ENCODE peak calls at places on chromosomes 13 and 19, in eight cellular contexts. A is HCT116; G is BE2C; P is CD4-positive, CD25-positive, alpha-beta regulatory T cell; K is prostate gland; M is PC-9; B is adrenal gland; J is tibial nerve. H is an unnamed sample. For H3K4me1, the result is how much of the 10 kb centered on the place peaks cover.

GRCh38 chr19:597406-598315 is 8.0 kb downstream of the HCN2 start:
- DNase-seq in G (no peak), B (no peak), J (no peak), M (no peak), K (no peak), P (no peak), A (peak), H (no peak)

GRCh38 chr13:114264886-114265611 is 16.4 kb upstream of the UPF3A start:
- DNase-seq in J (no peak), B (no peak), A (no peak), M (no peak), G (no peak), K (no peak), P (no peak), H (no peak)

GRCh38 chr13:64758520-64758919 is 2471.6 kb downstream of the PCDH9 start:
- DNase-seq in P (no peak), J (no peak), B (no peak), K (no peak), A (no peak), G (no peak), M (no peak), H (no peak)

GRCh38 chr19:41206926-41207750 is 11.9 kb upstream of the AXL start:
- DNase-seq in J (peak), G (no peak), B (no peak), K (no peak), A (no peak), P (no peak), M (no peak), H (peak)

GRCh38 chr13:26523007-26523406 is 34.5 kb upstream of the WASF3 start:
- DNase-seq in A (no peak), B (no peak), G (no peak), K (no peak), J (no peak), P (no peak), M (no peak), H (no peak)

GRCh38 chr13:71842003-71842402 is 25.0 kb downstream of the DACH1 start:
- DNase-seq in K (no peak), M (no peak), B (no peak), G (no peak), A (no peak), P (no peak), J (no peak), H (no peak)

GRCh38 chr13:101514695-101515275 is 62.3 kb downstream of the ITGBL1 start:
- DNase-seq in K (no peak), B (no peak), A (peak), G (peak), P (no peak), M (peak), J (peak), H (no peak)

GRCh38 chr13:62387642-62388041 is 972.0 kb upstream of the PCDH20 start:
- DNase-seq in K (no peak), J (no peak), A (peak), G (no peak), M (no peak), P (no peak), B (no peak), H (no peak)

GRCh38 chr13:52868190-52868589 is 19.8 kb upstream of the PCDH8 start:
- DNase-seq in M (no peak), B (no peak), P (no peak), G (no peak), A (no peak), J (no peak), K (no peak), H (no peak)

GRCh38 chr19:10878253-10878652 is 6.9 kb downstream of the CARM1 start:
- DNase-seq in G (no peak), M (no peak), K (no peak), A (no peak), P (no peak), B (no peak), J (no peak), H (no peak)
- H3K4me3 ChIP-seq in G (no peak), M (no peak), K (no peak), A (no peak), P (no peak), B (no peak), J (no peak), H (no peak)

GRCh38 chr13:46682015-46682414 is 114.9 kb downstream of the ESD start:
- DNase-seq in M (no peak), J (no peak), B (no peak), K (no peak), P (no peak), A (no peak), G (no peak), H (no peak)

GRCh38 chr13:46684287-46685001 is 112.5 kb downstream of the ESD start:
- DNase-seq in G (no peak), J (no peak), K (no peak), A (no peak), B (no peak), M (no peak), P (no peak), H (no peak)

GRCh38 chr13:46685006-46685730 is 111.8 kb downstream of the ESD start:
- DNase-seq in J (no peak), P (no peak), M (no peak), B (no peak), G (no peak), A (no peak), K (no peak), H (no peak)

GRCh38 chr13:46686171-46686570 is 110.8 kb downstream of the ESD start:
- DNase-seq in A (no peak), M (no peak), P (no peak), K (no peak), G (no peak), B (no peak), J (no peak), H (no peak)

DNA sequence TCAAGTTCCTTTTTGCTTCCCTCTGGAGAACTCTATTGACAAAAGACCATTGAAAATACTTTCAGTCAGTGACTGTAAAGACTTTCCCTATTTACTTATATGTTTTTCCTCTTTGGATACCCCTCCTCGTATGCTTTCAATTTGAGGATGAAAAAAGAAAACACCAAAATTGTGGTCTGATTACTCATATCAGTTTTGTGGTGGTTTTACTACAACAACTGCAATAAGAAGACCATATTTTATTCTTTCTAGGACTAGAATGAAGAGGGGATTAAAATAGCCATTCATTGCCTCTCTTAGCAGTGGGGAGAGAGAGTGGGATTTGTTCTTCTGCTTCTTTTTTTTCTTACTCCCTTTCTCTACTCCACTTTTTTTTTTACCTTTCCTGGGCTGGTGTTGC is 113.1 kb downstream of the ESD start:
- DNase-seq in J (no peak), K (no peak), P (no peak), G (no peak), B (no peak), M (no peak), A (no peak), H (no peak)
- H3K4me1 ChIP-seq in J (half or more), K (under half), P (under half), G (half or more), B (half or more), M (under half), A (under half), H (under half)

GRCh38 chr13:33797622-33798021 is 20.3 kb upstream of the RFC3 start:
- DNase-seq in K (no peak), G (no peak), P (no peak), J (peak), A (no peak), M (no peak), B (peak), H (no peak)

GRCh38 chr13:33796095-33796494 is 21.9 kb upstream of the RFC3 start:
- DNase-seq in K (no peak), P (no peak), J (no peak), B (no peak), A (no peak), M (no peak), G (no peak), H (no peak)

GRCh38 chr13:33798023-33798422 is 19.9 kb upstream of the RFC3 start:
- DNase-seq in P (no peak), J (no peak), K (no peak), M (no peak), B (no peak), G (no peak), A (no peak), H (no peak)

GRCh38 chr13:33800646-33801186 is 17.2 kb upstream of the RFC3 start:
- DNase-seq in K (no peak), B (no peak), J (no peak), G (no peak), A (no peak), P (no peak), M (no peak), H (no peak)

DNA sequence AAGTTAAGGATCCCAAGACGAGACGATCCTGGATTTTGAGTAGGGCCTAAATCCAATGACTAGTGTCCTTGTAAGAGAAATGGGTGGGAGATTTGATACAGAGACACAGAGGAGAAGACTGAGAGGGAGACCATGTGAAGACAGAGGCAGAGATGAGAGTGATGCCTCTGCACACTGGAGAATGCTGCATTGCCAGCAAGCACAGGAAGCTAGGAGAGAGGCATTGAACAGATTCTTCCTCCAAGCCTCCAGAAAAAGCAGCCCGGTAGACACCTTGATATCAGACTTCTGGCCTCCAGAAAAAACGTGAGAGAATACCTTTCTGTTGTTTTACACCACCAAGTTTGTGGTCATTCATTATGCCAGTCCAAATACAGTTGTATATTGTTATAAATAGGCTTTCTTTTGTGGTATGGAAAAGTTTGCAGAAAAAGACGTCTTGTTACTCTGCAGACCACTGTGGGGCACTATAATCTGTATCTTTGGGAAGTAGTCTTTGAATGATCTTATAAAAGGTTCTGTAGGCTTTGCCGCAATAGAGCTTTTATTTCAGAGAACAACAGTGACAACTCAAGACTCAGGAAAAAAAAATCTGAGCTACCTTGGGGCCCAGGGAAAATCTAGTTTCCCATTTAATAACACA is 17.9 kb upstream of the RFC3 start:
- DNase-seq in G (no peak), K (no peak), A (peak), J (no peak), B (no peak), M (no peak), P (no peak), H (no peak)
- H3K4me3 ChIP-seq in G (no peak), K (no peak), A (no peak), J (peak), B (no peak), M (no peak), P (no peak), H (no peak)

DNA sequence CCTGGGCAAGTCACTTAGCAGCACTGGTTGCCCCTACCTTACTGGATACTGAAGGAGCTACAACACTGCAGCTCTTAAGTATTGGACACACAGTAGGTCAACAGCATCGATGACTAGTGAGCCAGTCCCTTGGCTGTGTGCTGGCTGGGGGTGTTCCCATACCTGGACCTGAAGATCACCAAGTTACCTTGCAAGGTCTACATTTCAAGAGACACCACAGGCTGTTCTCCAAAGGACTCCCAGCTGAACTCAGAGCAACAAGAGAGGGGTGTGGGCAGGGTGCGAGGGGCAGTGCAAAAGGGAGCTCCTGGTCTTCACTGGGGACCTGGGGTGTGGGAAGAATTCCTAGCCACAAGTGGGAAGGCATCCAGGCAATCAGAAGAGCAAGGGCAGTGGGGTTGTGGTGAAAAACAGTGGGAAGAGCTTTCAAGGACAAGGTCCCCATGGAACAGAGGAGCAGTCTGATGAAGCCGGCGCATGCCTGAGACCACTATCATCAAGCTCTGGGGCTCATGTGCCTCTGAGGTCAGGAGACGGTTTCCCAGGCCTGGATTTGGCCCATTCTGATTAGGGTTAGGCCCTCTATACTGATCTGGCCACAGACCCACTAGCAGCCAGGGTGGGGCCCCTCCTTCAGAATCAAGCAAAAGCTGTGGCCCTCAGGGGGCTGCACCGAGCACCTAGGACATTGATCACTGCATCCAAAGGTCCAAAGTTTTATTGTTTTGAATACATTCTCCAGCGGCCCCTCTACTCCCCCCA is 4.6 kb upstream of the GSK3A start:
- DNase-seq in A (no peak), K (no peak), B (peak), G (no peak), J (no peak), P (no peak), M (no peak), H (no peak)
- H3K4me1 ChIP-seq in A (under half), K (under half), B (half or more), G (under half), J (half or more), P (under half), M (under half), H (under half)

GRCh38 chr19:19636573-19636972 is 6.9 kb downstream of the GMIP start:
- DNase-seq in P (no peak), G (no peak), K (no peak), J (no peak), M (no peak), A (no peak), B (no peak), H (no peak)
- H3K4me3 ChIP-seq in P (no peak), G (no peak), K (no peak), J (no peak), M (no peak), A (no peak), B (no peak), H (no peak)

GRCh38 chr13:109769275-109769674 is 17.1 kb downstream of the IRS2 start:
- DNase-seq in B (no peak), G (no peak), K (no peak), J (no peak), M (no peak), A (no peak), P (no peak), H (no peak)

GRCh38 chr13:109768616-109769015 is 17.8 kb downstream of the IRS2 start:
- DNase-seq in P (no peak), B (no peak), G (no peak), M (no peak), A (no peak), K (no peak), J (no peak), H (no peak)

GRCh38 chr13:109764474-109765292 is 21.7 kb downstream of the IRS2 start:
- DNase-seq in A (no peak), M (no peak), K (no peak), P (no peak), B (peak), G (no peak), J (no peak), H (peak)

GRCh38 chr13:109768176-109768575 is 18.2 kb downstream of the IRS2 start:
- DNase-seq in K (no peak), M (no peak), G (no peak), J (no peak), B (no peak), A (no peak), P (no peak), H (no peak)

DNA sequence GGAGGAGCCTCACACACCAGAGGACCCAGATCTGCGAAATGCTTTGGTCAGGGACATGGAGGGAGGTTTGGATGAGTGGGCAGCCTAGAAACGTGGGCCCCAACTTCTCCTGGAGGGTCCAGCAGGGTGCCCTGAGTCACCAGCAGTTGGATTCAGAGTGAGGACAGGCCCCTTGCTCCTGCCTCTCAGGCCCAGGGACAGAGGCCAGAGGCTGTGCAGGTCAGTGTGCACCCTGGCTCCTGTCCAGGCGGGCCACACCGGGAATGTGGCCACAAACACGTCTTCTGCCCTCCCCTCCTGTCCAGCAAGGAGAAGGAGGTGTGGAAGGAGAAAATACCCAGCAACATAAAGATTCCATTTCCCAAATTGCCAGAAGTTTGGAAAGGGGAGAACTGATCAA is 19.4 kb downstream of the IRS2 start:
- DNase-seq in J (no peak), P (no peak), M (no peak), B (no peak), A (no peak), K (no peak), G (no peak), H (no peak)
- H3K4me1 ChIP-seq in J (half or more), P (under half), M (under half), B (under half), A (under half), K (under half), G (under half), H (under half)

DNA sequence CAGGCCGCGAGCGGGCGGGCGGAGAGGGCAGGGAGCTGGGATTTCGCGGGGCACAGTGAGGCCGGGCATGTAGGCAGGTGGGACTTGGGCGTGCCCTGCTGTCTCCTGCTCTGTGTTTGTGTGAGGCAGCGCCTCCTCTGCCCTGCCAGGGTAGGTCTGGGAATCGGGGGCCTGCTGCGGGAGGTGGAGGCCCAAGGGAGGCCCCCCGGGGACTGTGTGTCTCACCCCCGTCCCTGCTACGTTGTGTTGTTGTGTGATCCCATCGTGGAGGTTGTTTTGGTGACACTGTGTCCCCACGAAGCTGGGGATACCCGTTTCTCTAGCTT is 957 bp downstream of the FXYD1 start:
- DNase-seq in B (no peak), M (no peak), J (no peak), G (no peak), K (no peak), A (no peak), P (no peak), H (no peak)
- H3K4me3 ChIP-seq in B (no peak), M (no peak), J (peak), G (no peak), K (peak), A (no peak), P (no peak), H (peak)

GRCh38 chr19:5957132-5957531 is 20.8 kb downstream of the RANBP3 start:
- DNase-seq in B (no peak), G (no peak), A (no peak), J (no peak), M (no peak), P (no peak), K (no peak), H (no peak)

GRCh38 chr19:5959260-5960004 is 18.5 kb downstream of the RANBP3 start:
- DNase-seq in K (no peak), A (no peak), M (no peak), J (no peak), B (no peak), P (no peak), G (no peak), H (no peak)

GRCh38 chr19:5958851-5959122 is 19.2 kb downstream of the RANBP3 start:
- DNase-seq in M (no peak), A (no peak), K (no peak), J (no peak), P (no peak), B (no peak), G (no peak), H (no peak)

GRCh38 chr19:5956728-5957127 is 21.2 kb downstream of the RANBP3 start:
- DNase-seq in A (no peak), G (no peak), P (no peak), J (no peak), K (no peak), M (no peak), B (no peak), H (no peak)

GRCh38 chr19:5958074-5958850 is 19.7 kb downstream of the RANBP3 start:
- DNase-seq in P (no peak), A (no peak), B (no peak), J (no peak), K (no peak), M (no peak), G (no peak), H (no peak)
- H3K4me1 ChIP-seq in P (half or more), A (under half), B (half or more), J (half or more), K (under half), M (under half), G (half or more), H (half or more)

H was measured in gastrocnemius medialis.